ENCODE peak calls at places on chromosomes 7 and 10, in eight cellular contexts. K is Caki2; D is GM23248; F is AML-193; X is activated CD4-positive, alpha-beta T cell treated with anti-CD3 and anti-CD28 coated beads for 24 hours; T is neural crest cell; I is stimulated activated CD4-positive, alpha-beta T cell treated with anti-CD3 and anti-CD28 coated beads, Interleukin-4, amount 100 ng/mL, for 48 hours; L is AG08396. Q is an unnamed sample.

GRCh38 chr7:122135275-122135674 is 8.8 kb downstream of the AASS start:
- DNase-seq in K (no peak), D (no peak), F (no peak), X (no peak), T (no peak), I (no peak), L (no peak), Q (no peak)

GRCh38 chr10:132434405-132435005 is 37.5 kb downstream of the PWWP2B start:
- DNase-seq in K (no peak), D (no peak), F (peak; percentile 74), X (peak; percentile 54), T (no peak), I (peak; percentile 50), L (no peak), Q (peak; percentile 66)

GRCh38 chr10:120951288-120951687 is 100.1 kb downstream of the WDR11 start:
- DNase-seq in K (no peak), D (no peak), F (no peak), X (no peak), T (no peak), I (no peak), L (no peak), Q (no peak)

GRCh38 chr7:105890290-105890997 is 14.0 kb upstream of the ATXN7L1 start:
- DNase-seq in K (no peak), D (no peak), F (no peak), X (no peak), T (no peak), I (no peak), L (no peak), Q (no peak)

GRCh38 chr10:77819210-77820140 is 107.1 kb downstream of the DLG5 start:
- DNase-seq in K (no peak), D (no peak), F (no peak), X (no peak), T (no peak), I (no peak), L (no peak), Q (no peak)

GRCh38 chr7:76069238-76069638 is 21.3 kb downstream of the MDH2 start:
- DNase-seq in K (peak; percentile 92), D (peak; percentile 93), F (peak; percentile 78), X (no peak), T (no peak), I (no peak), L (peak; percentile 81), Q (peak; percentile 44)

GRCh38 chr7:27236053-27236410 is 6.6 kb upstream of the EVX1 start:
- DNase-seq in K (no peak), D (no peak), F (no peak), X (no peak), T (no peak), I (no peak), L (no peak), Q (no peak)

GRCh38 chr10:23445591-23445990 is 6.7 kb downstream of the OTUD1 start:
- DNase-seq in K (no peak), D (no peak), F (no peak), X (no peak), T (no peak), I (no peak), L (no peak), Q (no peak)

GRCh38 chr10:125691160-125691981 is 8.4 kb upstream of the TEX36 start:
- DNase-seq in K (peak; percentile 69), D (no peak), F (no peak), X (no peak), T (no peak), I (no peak), L (no peak), Q (no peak)